ENCODE peak calls at places on chromosome 10, in ten cellular contexts. One of them, this sample, is unnamed.

GRCh38 chr10:30829921-30830671 is 200.5 kb upstream of the LYZL2 start:
- DNase-seq in heart right ventricle: no peak
- DNase-seq in DMS 273 treated with DMSO at 0.1 percent for 48 hours: no peak
- DNase-seq in caudate nucleus: no peak
- DNase-seq in NT2/D1: no peak
- DNase-seq in activated T-helper 1 cell treated with anti-CD3 and anti-CD28 coated beads, Interleukin-12 subunit alpha, Interleukin-12 subunit beta, Interleukin-2, Interleukin-4 antibody, amounts not matched to agents 30 ng/mL and 10 ng/mL and 1 ng/mL, durations not matched to agents 14 hours and 24 hours and 36 hours: no peak
- DNase-seq in stimulated activated CD8-positive, alpha-beta memory T cell treated with anti-CD3 and anti-CD28 coated beads, Interleukin-15, amount 100 ng/mL, for 24 hours: no peak
- DNase-seq in fibroblast of the conjunctiva: no peak
- DNase-seq in activated CD4-positive, alpha-beta T cell treated with anti-CD3 and anti-CD28 coated beads, Interleukin-2, amount 50 U/mL, for 24 hours: no peak
- DNase-seq in left lung: no peak
- DNase-seq in this sample: peak

GRCh38 chr10:72081772-72082590 is 6.4 kb downstream of the SPOCK2 start:
- DNase-seq in caudate nucleus: no peak
- DNase-seq in NT2/D1: no peak
- DNase-seq in activated T-helper 1 cell treated with anti-CD3 and anti-CD28 coated beads, Interleukin-12 subunit alpha, Interleukin-12 subunit beta, Interleukin-2, Interleukin-4 antibody, amounts not matched to agents 30 ng/mL and 10 ng/mL and 1 ng/mL, durations not matched to agents 14 hours and 24 hours and 36 hours: no peak
- DNase-seq in DMS 273 treated with DMSO at 0.1 percent for 48 hours: no peak
- DNase-seq in heart right ventricle: no peak
- DNase-seq in fibroblast of the conjunctiva: no peak
- DNase-seq in left lung: no peak
- DNase-seq in activated CD4-positive, alpha-beta T cell treated with anti-CD3 and anti-CD28 coated beads, Interleukin-2, amount 50 U/mL, for 24 hours: no peak
- DNase-seq in stimulated activated CD8-positive, alpha-beta memory T cell treated with anti-CD3 and anti-CD28 coated beads, Interleukin-15, amount 100 ng/mL, for 24 hours: no peak
- DNase-seq in this sample: no peak

GRCh38 chr10:104146871-104147270 is 24.9 kb downstream of the SFR1 start:
- DNase-seq in caudate nucleus: peak
- DNase-seq in fibroblast of the conjunctiva: no peak
- DNase-seq in DMS 273 treated with DMSO at 0.1 percent for 48 hours: peak
- DNase-seq in heart right ventricle: no peak
- DNase-seq in stimulated activated CD8-positive, alpha-beta memory T cell treated with anti-CD3 and anti-CD28 coated beads, Interleukin-15, amount 100 ng/mL, for 24 hours: no peak
- DNase-seq in activated T-helper 1 cell treated with anti-CD3 and anti-CD28 coated beads, Interleukin-12 subunit alpha, Interleukin-12 subunit beta, Interleukin-2, Interleukin-4 antibody, amounts not matched to agents 30 ng/mL and 10 ng/mL and 1 ng/mL, durations not matched to agents 14 hours and 24 hours and 36 hours: no peak
- DNase-seq in activated CD4-positive, alpha-beta T cell treated with anti-CD3 and anti-CD28 coated beads, Interleukin-2, amount 50 U/mL, for 24 hours: no peak
- DNase-seq in left lung: no peak
- DNase-seq in NT2/D1: no peak
- DNase-seq in this sample: no peak

GRCh38 chr10:58179238-58179637 is 88.5 kb downstream of the IPMK start:
- DNase-seq in NT2/D1: no peak
- DNase-seq in heart right ventricle: no peak
- DNase-seq in fibroblast of the conjunctiva: no peak
- DNase-seq in left lung: no peak
- DNase-seq in caudate nucleus: no peak
- DNase-seq in DMS 273 treated with DMSO at 0.1 percent for 48 hours: no peak
- DNase-seq in stimulated activated CD8-positive, alpha-beta memory T cell treated with anti-CD3 and anti-CD28 coated beads, Interleukin-15, amount 100 ng/mL, for 24 hours: no peak
- DNase-seq in activated T-helper 1 cell treated with anti-CD3 and anti-CD28 coated beads, Interleukin-12 subunit alpha, Interleukin-12 subunit beta, Interleukin-2, Interleukin-4 antibody, amounts not matched to agents 30 ng/mL and 10 ng/mL and 1 ng/mL, durations not matched to agents 14 hours and 24 hours and 36 hours: no peak
- DNase-seq in activated CD4-positive, alpha-beta T cell treated with anti-CD3 and anti-CD28 coated beads, Interleukin-2, amount 50 U/mL, for 24 hours: no peak
- DNase-seq in this sample: no peak

GRCh38 chr10:114389429-114389828 is 14.9 kb downstream of the AFAP1L2 start:
- DNase-seq in activated CD4-positive, alpha-beta T cell treated with anti-CD3 and anti-CD28 coated beads, Interleukin-2, amount 50 U/mL, for 24 hours: no peak
- DNase-seq in stimulated activated CD8-positive, alpha-beta memory T cell treated with anti-CD3 and anti-CD28 coated beads, Interleukin-15, amount 100 ng/mL, for 24 hours: no peak
- DNase-seq in caudate nucleus: no peak
- DNase-seq in left lung: no peak
- DNase-seq in activated T-helper 1 cell treated with anti-CD3 and anti-CD28 coated beads, Interleukin-12 subunit alpha, Interleukin-12 subunit beta, Interleukin-2, Interleukin-4 antibody, amounts not matched to agents 30 ng/mL and 10 ng/mL and 1 ng/mL, durations not matched to agents 14 hours and 24 hours and 36 hours: no peak
- DNase-seq in DMS 273 treated with DMSO at 0.1 percent for 48 hours: no peak
- DNase-seq in fibroblast of the conjunctiva: no peak
- DNase-seq in NT2/D1: no peak
- DNase-seq in heart right ventricle: no peak
- DNase-seq in this sample: peak

GRCh38 chr10:58853668-58854067 is 322.8 kb upstream of the PHYHIPL start:
- DNase-seq in fibroblast of the conjunctiva: no peak
- DNase-seq in left lung: no peak
- DNase-seq in DMS 273 treated with DMSO at 0.1 percent for 48 hours: no peak
- DNase-seq in activated T-helper 1 cell treated with anti-CD3 and anti-CD28 coated beads, Interleukin-12 subunit alpha, Interleukin-12 subunit beta, Interleukin-2, Interleukin-4 antibody, amounts not matched to agents 30 ng/mL and 10 ng/mL and 1 ng/mL, durations not matched to agents 14 hours and 24 hours and 36 hours: no peak
- DNase-seq in stimulated activated CD8-positive, alpha-beta memory T cell treated with anti-CD3 and anti-CD28 coated beads, Interleukin-15, amount 100 ng/mL, for 24 hours: no peak
- DNase-seq in caudate nucleus: no peak
- DNase-seq in NT2/D1: no peak
- DNase-seq in activated CD4-positive, alpha-beta T cell treated with anti-CD3 and anti-CD28 coated beads, Interleukin-2, amount 50 U/mL, for 24 hours: no peak
- DNase-seq in heart right ventricle: peak
- DNase-seq in this sample: no peak

GRCh38 chr10:69482125-69482524 is 30.9 kb downstream of the TSPAN15 start:
- DNase-seq in DMS 273 treated with DMSO at 0.1 percent for 48 hours: no peak
- DNase-seq in activated CD4-positive, alpha-beta T cell treated with anti-CD3 and anti-CD28 coated beads, Interleukin-2, amount 50 U/mL, for 24 hours: no peak
- DNase-seq in fibroblast of the conjunctiva: no peak
- DNase-seq in caudate nucleus: no peak
- DNase-seq in stimulated activated CD8-positive, alpha-beta memory T cell treated with anti-CD3 and anti-CD28 coated beads, Interleukin-15, amount 100 ng/mL, for 24 hours: no peak
- DNase-seq in NT2/D1: no peak
- DNase-seq in heart right ventricle: no peak
- DNase-seq in activated T-helper 1 cell treated with anti-CD3 and anti-CD28 coated beads, Interleukin-12 subunit alpha, Interleukin-12 subunit beta, Interleukin-2, Interleukin-4 antibody, amounts not matched to agents 30 ng/mL and 10 ng/mL and 1 ng/mL, durations not matched to agents 14 hours and 24 hours and 36 hours: no peak
- DNase-seq in left lung: no peak
- DNase-seq in this sample: no peak

GRCh38 chr10:27542812-27543211 is 38.7 kb downstream of the RAB18 start:
- DNase-seq in DMS 273 treated with DMSO at 0.1 percent for 48 hours: no peak
- DNase-seq in fibroblast of the conjunctiva: peak
- DNase-seq in stimulated activated CD8-positive, alpha-beta memory T cell treated with anti-CD3 and anti-CD28 coated beads, Interleukin-15, amount 100 ng/mL, for 24 hours: no peak
- DNase-seq in left lung: no peak
- DNase-seq in activated CD4-positive, alpha-beta T cell treated with anti-CD3 and anti-CD28 coated beads, Interleukin-2, amount 50 U/mL, for 24 hours: no peak
- DNase-seq in activated T-helper 1 cell treated with anti-CD3 and anti-CD28 coated beads, Interleukin-12 subunit alpha, Interleukin-12 subunit beta, Interleukin-2, Interleukin-4 antibody, amounts not matched to agents 30 ng/mL and 10 ng/mL and 1 ng/mL, durations not matched to agents 14 hours and 24 hours and 36 hours: no peak
- DNase-seq in heart right ventricle: no peak
- DNase-seq in caudate nucleus: no peak
- DNase-seq in NT2/D1: no peak
- DNase-seq in this sample: no peak

GRCh38 chr10:78358406-78358805 is 324.7 kb downstream of the RPS24 start:
- DNase-seq in left lung: no peak
- DNase-seq in heart right ventricle: no peak
- DNase-seq in fibroblast of the conjunctiva: no peak
- DNase-seq in caudate nucleus: no peak
- DNase-seq in activated CD4-positive, alpha-beta T cell treated with anti-CD3 and anti-CD28 coated beads, Interleukin-2, amount 50 U/mL, for 24 hours: no peak
- DNase-seq in stimulated activated CD8-positive, alpha-beta memory T cell treated with anti-CD3 and anti-CD28 coated beads, Interleukin-15, amount 100 ng/mL, for 24 hours: no peak
- DNase-seq in NT2/D1: no peak
- DNase-seq in DMS 273 treated with DMSO at 0.1 percent for 48 hours: no peak
- DNase-seq in activated T-helper 1 cell treated with anti-CD3 and anti-CD28 coated beads, Interleukin-12 subunit alpha, Interleukin-12 subunit beta, Interleukin-2, Interleukin-4 antibody, amounts not matched to agents 30 ng/mL and 10 ng/mL and 1 ng/mL, durations not matched to agents 14 hours and 24 hours and 36 hours: no peak
- DNase-seq in this sample: no peak

GRCh38 chr10:122234416-122234815 is 36.7 kb upstream of the BTBD16 start:
- DNase-seq in NT2/D1: no peak
- DNase-seq in caudate nucleus: no peak
- DNase-seq in left lung: no peak
- DNase-seq in activated T-helper 1 cell treated with anti-CD3 and anti-CD28 coated beads, Interleukin-12 subunit alpha, Interleukin-12 subunit beta, Interleukin-2, Interleukin-4 antibody, amounts not matched to agents 30 ng/mL and 10 ng/mL and 1 ng/mL, durations not matched to agents 14 hours and 24 hours and 36 hours: no peak
- DNase-seq in fibroblast of the conjunctiva: no peak
- DNase-seq in DMS 273 treated with DMSO at 0.1 percent for 48 hours: peak
- DNase-seq in heart right ventricle: no peak
- DNase-seq in stimulated activated CD8-positive, alpha-beta memory T cell treated with anti-CD3 and anti-CD28 coated beads, Interleukin-15, amount 100 ng/mL, for 24 hours: no peak
- DNase-seq in activated CD4-positive, alpha-beta T cell treated with anti-CD3 and anti-CD28 coated beads, Interleukin-2, amount 50 U/mL, for 24 hours: no peak
- DNase-seq in this sample: no peak

GRCh38 chr10:55200020-55200419 is 399.0 kb upstream of the PCDH15 start:
- DNase-seq in NT2/D1: no peak
- DNase-seq in activated CD4-positive, alpha-beta T cell treated with anti-CD3 and anti-CD28 coated beads, Interleukin-2, amount 50 U/mL, for 24 hours: no peak
- DNase-seq in caudate nucleus: no peak
- DNase-seq in left lung: no peak
- DNase-seq in DMS 273 treated with DMSO at 0.1 percent for 48 hours: no peak
- DNase-seq in stimulated activated CD8-positive, alpha-beta memory T cell treated with anti-CD3 and anti-CD28 coated beads, Interleukin-15, amount 100 ng/mL, for 24 hours: no peak
- DNase-seq in heart right ventricle: no peak
- DNase-seq in fibroblast of the conjunctiva: no peak
- DNase-seq in activated T-helper 1 cell treated with anti-CD3 and anti-CD28 coated beads, Interleukin-12 subunit alpha, Interleukin-12 subunit beta, Interleukin-2, Interleukin-4 antibody, amounts not matched to agents 30 ng/mL and 10 ng/mL and 1 ng/mL, durations not matched to agents 14 hours and 24 hours and 36 hours: no peak
- DNase-seq in this sample: no peak

GRCh38 chr10:21249435-21249834 is 276.0 kb downstream of the SKIDA1 start:
- DNase-seq in NT2/D1: no peak
- DNase-seq in fibroblast of the conjunctiva: no peak
- DNase-seq in DMS 273 treated with DMSO at 0.1 percent for 48 hours: no peak
- DNase-seq in heart right ventricle: no peak
- DNase-seq in left lung: no peak
- DNase-seq in activated CD4-positive, alpha-beta T cell treated with anti-CD3 and anti-CD28 coated beads, Interleukin-2, amount 50 U/mL, for 24 hours: no peak
- DNase-seq in stimulated activated CD8-positive, alpha-beta memory T cell treated with anti-CD3 and anti-CD28 coated beads, Interleukin-15, amount 100 ng/mL, for 24 hours: no peak
- DNase-seq in activated T-helper 1 cell treated with anti-CD3 and anti-CD28 coated beads, Interleukin-12 subunit alpha, Interleukin-12 subunit beta, Interleukin-2, Interleukin-4 antibody, amounts not matched to agents 30 ng/mL and 10 ng/mL and 1 ng/mL, durations not matched to agents 14 hours and 24 hours and 36 hours: no peak
- DNase-seq in caudate nucleus: no peak
- DNase-seq in this sample: no peak

GRCh38 chr10:49426490-49427360 is 30.8 kb upstream of the DRGX start:
- DNase-seq in stimulated activated CD8-positive, alpha-beta memory T cell treated with anti-CD3 and anti-CD28 coated beads, Interleukin-15, amount 100 ng/mL, for 24 hours: no peak
- DNase-seq in activated CD4-positive, alpha-beta T cell treated with anti-CD3 and anti-CD28 coated beads, Interleukin-2, amount 50 U/mL, for 24 hours: no peak
- DNase-seq in heart right ventricle: no peak
- DNase-seq in left lung: no peak
- DNase-seq in NT2/D1: no peak
- DNase-seq in caudate nucleus: no peak
- DNase-seq in activated T-helper 1 cell treated with anti-CD3 and anti-CD28 coated beads, Interleukin-12 subunit alpha, Interleukin-12 subunit beta, Interleukin-2, Interleukin-4 antibody, amounts not matched to agents 30 ng/mL and 10 ng/mL and 1 ng/mL, durations not matched to agents 14 hours and 24 hours and 36 hours: no peak
- DNase-seq in fibroblast of the conjunctiva: no peak
- DNase-seq in DMS 273 treated with DMSO at 0.1 percent for 48 hours: no peak
- DNase-seq in this sample: no peak

GRCh38 chr10:115950320-115950719 is 322.7 kb downstream of the GFRA1 start:
- DNase-seq in NT2/D1: no peak
- DNase-seq in activated CD4-positive, alpha-beta T cell treated with anti-CD3 and anti-CD28 coated beads, Interleukin-2, amount 50 U/mL, for 24 hours: no peak
- DNase-seq in fibroblast of the conjunctiva: no peak
- DNase-seq in stimulated activated CD8-positive, alpha-beta memory T cell treated with anti-CD3 and anti-CD28 coated beads, Interleukin-15, amount 100 ng/mL, for 24 hours: no peak
- DNase-seq in caudate nucleus: no peak
- DNase-seq in DMS 273 treated with DMSO at 0.1 percent for 48 hours: no peak
- DNase-seq in heart right ventricle: no peak
- DNase-seq in left lung: no peak
- DNase-seq in activated T-helper 1 cell treated with anti-CD3 and anti-CD28 coated beads, Interleukin-12 subunit alpha, Interleukin-12 subunit beta, Interleukin-2, Interleukin-4 antibody, amounts not matched to agents 30 ng/mL and 10 ng/mL and 1 ng/mL, durations not matched to agents 14 hours and 24 hours and 36 hours: no peak
- DNase-seq in this sample: no peak

GRCh38 chr10:71774916-71775702 is 1.8 kb upstream of the VSIR start:
- DNase-seq in activated T-helper 1 cell treated with anti-CD3 and anti-CD28 coated beads, Interleukin-12 subunit alpha, Interleukin-12 subunit beta, Interleukin-2, Interleukin-4 antibody, amounts not matched to agents 30 ng/mL and 10 ng/mL and 1 ng/mL, durations not matched to agents 14 hours and 24 hours and 36 hours: no peak
- DNase-seq in fibroblast of the conjunctiva: no peak
- DNase-seq in caudate nucleus: no peak
- DNase-seq in NT2/D1: no peak
- DNase-seq in heart right ventricle: no peak
- DNase-seq in left lung: peak
- DNase-seq in activated CD4-positive, alpha-beta T cell treated with anti-CD3 and anti-CD28 coated beads, Interleukin-2, amount 50 U/mL, for 24 hours: no peak
- DNase-seq in stimulated activated CD8-positive, alpha-beta memory T cell treated with anti-CD3 and anti-CD28 coated beads, Interleukin-15, amount 100 ng/mL, for 24 hours: no peak
- DNase-seq in DMS 273 treated with DMSO at 0.1 percent for 48 hours: no peak
- DNase-seq in this sample: no peak

GRCh38 chr10:110857265-110858158 is 14.2 kb upstream of the PDCD4 start:
- DNase-seq in DMS 273 treated with DMSO at 0.1 percent for 48 hours: peak
- DNase-seq in caudate nucleus: no peak
- DNase-seq in activated T-helper 1 cell treated with anti-CD3 and anti-CD28 coated beads, Interleukin-12 subunit alpha, Interleukin-12 subunit beta, Interleukin-2, Interleukin-4 antibody, amounts not matched to agents 30 ng/mL and 10 ng/mL and 1 ng/mL, durations not matched to agents 14 hours and 24 hours and 36 hours: no peak
- DNase-seq in NT2/D1: no peak
- DNase-seq in stimulated activated CD8-positive, alpha-beta memory T cell treated with anti-CD3 and anti-CD28 coated beads, Interleukin-15, amount 100 ng/mL, for 24 hours: no peak
- DNase-seq in left lung: no peak
- DNase-seq in activated CD4-positive, alpha-beta T cell treated with anti-CD3 and anti-CD28 coated beads, Interleukin-2, amount 50 U/mL, for 24 hours: no peak
- DNase-seq in fibroblast of the conjunctiva: no peak
- DNase-seq in heart right ventricle: no peak
- DNase-seq in this sample: no peak

GRCh38 chr10:120588311-120588710 is 131.3 kb downstream of the PLPP4 start:
- DNase-seq in fibroblast of the conjunctiva: no peak
- DNase-seq in caudate nucleus: no peak
- DNase-seq in stimulated activated CD8-positive, alpha-beta memory T cell treated with anti-CD3 and anti-CD28 coated beads, Interleukin-15, amount 100 ng/mL, for 24 hours: no peak
- DNase-seq in activated T-helper 1 cell treated with anti-CD3 and anti-CD28 coated beads, Interleukin-12 subunit alpha, Interleukin-12 subunit beta, Interleukin-2, Interleukin-4 antibody, amounts not matched to agents 30 ng/mL and 10 ng/mL and 1 ng/mL, durations not matched to agents 14 hours and 24 hours and 36 hours: no peak
- DNase-seq in DMS 273 treated with DMSO at 0.1 percent for 48 hours: no peak
- DNase-seq in left lung: no peak
- DNase-seq in heart right ventricle: no peak
- DNase-seq in NT2/D1: no peak
- DNase-seq in activated CD4-positive, alpha-beta T cell treated with anti-CD3 and anti-CD28 coated beads, Interleukin-2, amount 50 U/mL, for 24 hours: no peak
- DNase-seq in this sample: no peak

GRCh38 chr10:100209303-100209702 is 20.1 kb downstream of the CHUK start:
- DNase-seq in stimulated activated CD8-positive, alpha-beta memory T cell treated with anti-CD3 and anti-CD28 coated beads, Interleukin-15, amount 100 ng/mL, for 24 hours: no peak
- DNase-seq in left lung: no peak
- DNase-seq in DMS 273 treated with DMSO at 0.1 percent for 48 hours: no peak
- DNase-seq in caudate nucleus: no peak
- DNase-seq in heart right ventricle: no peak
- DNase-seq in activated T-helper 1 cell treated with anti-CD3 and anti-CD28 coated beads, Interleukin-12 subunit alpha, Interleukin-12 subunit beta, Interleukin-2, Interleukin-4 antibody, amounts not matched to agents 30 ng/mL and 10 ng/mL and 1 ng/mL, durations not matched to agents 14 hours and 24 hours and 36 hours: no peak
- DNase-seq in activated CD4-positive, alpha-beta T cell treated with anti-CD3 and anti-CD28 coated beads, Interleukin-2, amount 50 U/mL, for 24 hours: no peak
- DNase-seq in NT2/D1: no peak
- DNase-seq in fibroblast of the conjunctiva: no peak
- DNase-seq in this sample: peak

GRCh38 chr10:35428521-35428920 is 92.2 kb downstream of the CCNY start:
- DNase-seq in stimulated activated CD8-positive, alpha-beta memory T cell treated with anti-CD3 and anti-CD28 coated beads, Interleukin-15, amount 100 ng/mL, for 24 hours: no peak
- DNase-seq in caudate nucleus: no peak
- DNase-seq in heart right ventricle: no peak
- DNase-seq in activated T-helper 1 cell treated with anti-CD3 and anti-CD28 coated beads, Interleukin-12 subunit alpha, Interleukin-12 subunit beta, Interleukin-2, Interleukin-4 antibody, amounts not matched to agents 30 ng/mL and 10 ng/mL and 1 ng/mL, durations not matched to agents 14 hours and 24 hours and 36 hours: no peak
- DNase-seq in DMS 273 treated with DMSO at 0.1 percent for 48 hours: no peak
- DNase-seq in fibroblast of the conjunctiva: no peak
- DNase-seq in NT2/D1: no peak
- DNase-seq in activated CD4-positive, alpha-beta T cell treated with anti-CD3 and anti-CD28 coated beads, Interleukin-2, amount 50 U/mL, for 24 hours: no peak
- DNase-seq in left lung: no peak
- DNase-seq in this sample: no peak

GRCh38 chr10:80493482-80494021 is 39.4 kb downstream of the TSPAN14 start:
- DNase-seq in left lung: no peak
- DNase-seq in activated T-helper 1 cell treated with anti-CD3 and anti-CD28 coated beads, Interleukin-12 subunit alpha, Interleukin-12 subunit beta, Interleukin-2, Interleukin-4 antibody, amounts not matched to agents 30 ng/mL and 10 ng/mL and 1 ng/mL, durations not matched to agents 14 hours and 24 hours and 36 hours: no peak
- DNase-seq in DMS 273 treated with DMSO at 0.1 percent for 48 hours: peak
- DNase-seq in stimulated activated CD8-positive, alpha-beta memory T cell treated with anti-CD3 and anti-CD28 coated beads, Interleukin-15, amount 100 ng/mL, for 24 hours: no peak
- DNase-seq in fibroblast of the conjunctiva: peak
- DNase-seq in NT2/D1: no peak
- DNase-seq in caudate nucleus: no peak
- DNase-seq in heart right ventricle: no peak
- DNase-seq in activated CD4-positive, alpha-beta T cell treated with anti-CD3 and anti-CD28 coated beads, Interleukin-2, amount 50 U/mL, for 24 hours: no peak
- DNase-seq in this sample: no peak

GRCh38 chr10:14595526-14596182 is 179.0 kb downstream of the FAM107B start:
- DNase-seq in activated T-helper 1 cell treated with anti-CD3 and anti-CD28 coated beads, Interleukin-12 subunit alpha, Interleukin-12 subunit beta, Interleukin-2, Interleukin-4 antibody, amounts not matched to agents 30 ng/mL and 10 ng/mL and 1 ng/mL, durations not matched to agents 14 hours and 24 hours and 36 hours: no peak
- DNase-seq in caudate nucleus: no peak
- DNase-seq in left lung: no peak
- DNase-seq in activated CD4-positive, alpha-beta T cell treated with anti-CD3 and anti-CD28 coated beads, Interleukin-2, amount 50 U/mL, for 24 hours: no peak
- DNase-seq in DMS 273 treated with DMSO at 0.1 percent for 48 hours: no peak
- DNase-seq in NT2/D1: no peak
- DNase-seq in fibroblast of the conjunctiva: no peak
- DNase-seq in heart right ventricle: no peak
- DNase-seq in stimulated activated CD8-positive, alpha-beta memory T cell treated with anti-CD3 and anti-CD28 coated beads, Interleukin-15, amount 100 ng/mL, for 24 hours: no peak
- DNase-seq in this sample: no peak

GRCh38 chr10:125460326-125460725 is 222.6 kb downstream of the TEX36 start:
- DNase-seq in caudate nucleus: no peak
- DNase-seq in heart right ventricle: no peak
- DNase-seq in stimulated activated CD8-positive, alpha-beta memory T cell treated with anti-CD3 and anti-CD28 coated beads, Interleukin-15, amount 100 ng/mL, for 24 hours: no peak
- DNase-seq in DMS 273 treated with DMSO at 0.1 percent for 48 hours: no peak
- DNase-seq in NT2/D1: no peak
- DNase-seq in fibroblast of the conjunctiva: no peak
- DNase-seq in activated T-helper 1 cell treated with anti-CD3 and anti-CD28 coated beads, Interleukin-12 subunit alpha, Interleukin-12 subunit beta, Interleukin-2, Interleukin-4 antibody, amounts not matched to agents 30 ng/mL and 10 ng/mL and 1 ng/mL, durations not matched to agents 14 hours and 24 hours and 36 hours: no peak
- DNase-seq in left lung: no peak
- DNase-seq in activated CD4-positive, alpha-beta T cell treated with anti-CD3 and anti-CD28 coated beads, Interleukin-2, amount 50 U/mL, for 24 hours: no peak
- DNase-seq in this sample: no peak

GRCh38 chr10:99235469-99235871 is at the start of gene HPSE2:
- DNase-seq in heart right ventricle: no peak
- DNase-seq in fibroblast of the conjunctiva: no peak
- DNase-seq in activated CD4-positive, alpha-beta T cell treated with anti-CD3 and anti-CD28 coated beads, Interleukin-2, amount 50 U/mL, for 24 hours: no peak
- DNase-seq in stimulated activated CD8-positive, alpha-beta memory T cell treated with anti-CD3 and anti-CD28 coated beads, Interleukin-15, amount 100 ng/mL, for 24 hours: no peak
- DNase-seq in left lung: no peak
- DNase-seq in activated T-helper 1 cell treated with anti-CD3 and anti-CD28 coated beads, Interleukin-12 subunit alpha, Interleukin-12 subunit beta, Interleukin-2, Interleukin-4 antibody, amounts not matched to agents 30 ng/mL and 10 ng/mL and 1 ng/mL, durations not matched to agents 14 hours and 24 hours and 36 hours: no peak
- DNase-seq in caudate nucleus: no peak
- DNase-seq in NT2/D1: no peak
- DNase-seq in DMS 273 treated with DMSO at 0.1 percent for 48 hours: no peak
- DNase-seq in this sample: no peak

GRCh38 chr10:69068549-69068948 is 19.4 kb upstream of the SRGN start:
- DNase-seq in NT2/D1: no peak
- DNase-seq in stimulated activated CD8-positive, alpha-beta memory T cell treated with anti-CD3 and anti-CD28 coated beads, Interleukin-15, amount 100 ng/mL, for 24 hours: no peak
- DNase-seq in fibroblast of the conjunctiva: no peak
- DNase-seq in activated CD4-positive, alpha-beta T cell treated with anti-CD3 and anti-CD28 coated beads, Interleukin-2, amount 50 U/mL, for 24 hours: no peak
- DNase-seq in heart right ventricle: no peak
- DNase-seq in caudate nucleus: no peak
- DNase-seq in DMS 273 treated with DMSO at 0.1 percent for 48 hours: no peak
- DNase-seq in left lung: no peak
- DNase-seq in activated T-helper 1 cell treated with anti-CD3 and anti-CD28 coated beads, Interleukin-12 subunit alpha, Interleukin-12 subunit beta, Interleukin-2, Interleukin-4 antibody, amounts not matched to agents 30 ng/mL and 10 ng/mL and 1 ng/mL, durations not matched to agents 14 hours and 24 hours and 36 hours: no peak
- DNase-seq in this sample: no peak

GRCh38 chr10:88538038-88538437 is 45.1 kb downstream of the RNLS start:
- DNase-seq in activated T-helper 1 cell treated with anti-CD3 and anti-CD28 coated beads, Interleukin-12 subunit alpha, Interleukin-12 subunit beta, Interleukin-2, Interleukin-4 antibody, amounts not matched to agents 30 ng/mL and 10 ng/mL and 1 ng/mL, durations not matched to agents 14 hours and 24 hours and 36 hours: no peak
- DNase-seq in heart right ventricle: no peak
- DNase-seq in caudate nucleus: no peak
- DNase-seq in stimulated activated CD8-positive, alpha-beta memory T cell treated with anti-CD3 and anti-CD28 coated beads, Interleukin-15, amount 100 ng/mL, for 24 hours: no peak
- DNase-seq in NT2/D1: no peak
- DNase-seq in left lung: no peak
- DNase-seq in activated CD4-positive, alpha-beta T cell treated with anti-CD3 and anti-CD28 coated beads, Interleukin-2, amount 50 U/mL, for 24 hours: no peak
- DNase-seq in DMS 273 treated with DMSO at 0.1 percent for 48 hours: no peak
- DNase-seq in fibroblast of the conjunctiva: peak
- DNase-seq in this sample: no peak

GRCh38 chr10:116785282-116785681 is 42.9 kb upstream of the HSPA12A start:
- DNase-seq in NT2/D1: no peak
- DNase-seq in fibroblast of the conjunctiva: no peak
- DNase-seq in activated T-helper 1 cell treated with anti-CD3 and anti-CD28 coated beads, Interleukin-12 subunit alpha, Interleukin-12 subunit beta, Interleukin-2, Interleukin-4 antibody, amounts not matched to agents 30 ng/mL and 10 ng/mL and 1 ng/mL, durations not matched to agents 14 hours and 24 hours and 36 hours: no peak
- DNase-seq in left lung: no peak
- DNase-seq in stimulated activated CD8-positive, alpha-beta memory T cell treated with anti-CD3 and anti-CD28 coated beads, Interleukin-15, amount 100 ng/mL, for 24 hours: no peak
- DNase-seq in heart right ventricle: no peak
- DNase-seq in activated CD4-positive, alpha-beta T cell treated with anti-CD3 and anti-CD28 coated beads, Interleukin-2, amount 50 U/mL, for 24 hours: no peak
- DNase-seq in caudate nucleus: no peak
- DNase-seq in DMS 273 treated with DMSO at 0.1 percent for 48 hours: no peak
- DNase-seq in this sample: no peak

GRCh38 chr10:99621454-99622246 is 1.4 kb upstream of the SLC25A28 start:
- DNase-seq in fibroblast of the conjunctiva: peak
- DNase-seq in activated T-helper 1 cell treated with anti-CD3 and anti-CD28 coated beads, Interleukin-12 subunit alpha, Interleukin-12 subunit beta, Interleukin-2, Interleukin-4 antibody, amounts not matched to agents 30 ng/mL and 10 ng/mL and 1 ng/mL, durations not matched to agents 14 hours and 24 hours and 36 hours: no peak
- DNase-seq in NT2/D1: no peak
- DNase-seq in heart right ventricle: no peak
- DNase-seq in caudate nucleus: no peak
- DNase-seq in activated CD4-positive, alpha-beta T cell treated with anti-CD3 and anti-CD28 coated beads, Interleukin-2, amount 50 U/mL, for 24 hours: no peak
- DNase-seq in stimulated activated CD8-positive, alpha-beta memory T cell treated with anti-CD3 and anti-CD28 coated beads, Interleukin-15, amount 100 ng/mL, for 24 hours: no peak
- DNase-seq in DMS 273 treated with DMSO at 0.1 percent for 48 hours: peak
- DNase-seq in left lung: no peak
- DNase-seq in this sample: no peak

GRCh38 chr10:25175527-25176420 is 973 bp downstream of the GPR158 start:
- DNase-seq in heart right ventricle: no peak
- DNase-seq in DMS 273 treated with DMSO at 0.1 percent for 48 hours: no peak
- DNase-seq in stimulated activated CD8-positive, alpha-beta memory T cell treated with anti-CD3 and anti-CD28 coated beads, Interleukin-15, amount 100 ng/mL, for 24 hours: no peak
- DNase-seq in activated CD4-positive, alpha-beta T cell treated with anti-CD3 and anti-CD28 coated beads, Interleukin-2, amount 50 U/mL, for 24 hours: no peak
- DNase-seq in activated T-helper 1 cell treated with anti-CD3 and anti-CD28 coated beads, Interleukin-12 subunit alpha, Interleukin-12 subunit beta, Interleukin-2, Interleukin-4 antibody, amounts not matched to agents 30 ng/mL and 10 ng/mL and 1 ng/mL, durations not matched to agents 14 hours and 24 hours and 36 hours: no peak
- DNase-seq in caudate nucleus: no peak
- DNase-seq in NT2/D1: no peak
- DNase-seq in fibroblast of the conjunctiva: no peak
- DNase-seq in left lung: no peak
- DNase-seq in this sample: no peak